ENCODE peak calls at places on chromosomes 12 and 14, in five cellular contexts. K is NCI-H1092 treated with DMSO at 0.1 percent for 48 hours; I is NCI-H510A; Q is mesendoderm; M is central memory CD4-positive, alpha-beta T cell. O is an unnamed sample.

GRCh38 chr12:69388371-69388770 is 28.8 kb downstream of the YEATS4 start:
- DNase-seq in K (no peak), I (no peak), Q (no peak), M (no peak), O (no peak)

GRCh38 chr14:77498120-77498979 is at the start of gene ISM2:
- DNase-seq in K (peak; percentile 49), I (peak; percentile 51), Q (peak; percentile 46), M (no peak), O (peak; percentile 40)

GRCh38 chr12:94149781-94150482 is 1.6 kb downstream of the PLXNC1 start:
- DNase-seq in K (peak; percentile 34), I (no peak), Q (peak; percentile 72), M (no peak), O (no peak)

GRCh38 chr14:47674546-47675238 is 713 bp downstream of the MDGA2 start:
- DNase-seq in K (no peak), I (peak; percentile 14), Q (peak; percentile 55), M (no peak), O (no peak)

GRCh38 chr12:15848606-15849005 is 33.6 kb upstream of the STRAP start:
- DNase-seq in K (no peak), I (no peak), Q (no peak), M (no peak), O (no peak)

GRCh38 chr12:23815810-23816209 is 133.7 kb downstream of the SOX5 start:
- DNase-seq in K (no peak), I (no peak), Q (no peak), M (no peak), O (no peak)

GRCh38 chr12:100666588-100666987 is 93.1 kb downstream of the GAS2L3 start:
- DNase-seq in K (no peak), I (no peak), Q (peak; percentile 51), M (no peak), O (no peak)

GRCh38 chr14:60515244-60515695 is 6.3 kb downstream of the SIX6 start:
- DNase-seq in K (no peak), I (no peak), Q (no peak), M (no peak), O (no peak)

GRCh38 chr12:5739862-5740370 is 205.1 kb downstream of the ANO2 start:
- DNase-seq in K (no peak), I (no peak), Q (no peak), M (no peak), O (peak; percentile 23)

GRCh38 chr12:80186727-80187217 is 87.4 kb downstream of the OTOGL start:
- DNase-seq in K (peak; percentile 19), I (peak; percentile 36), Q (peak; percentile 95), M (peak; percentile 25), O (peak; percentile 12)

GRCh38 chr12:97134495-97134894 is 227.4 kb downstream of the NEDD1 start:
- DNase-seq in K (no peak), I (no peak), Q (peak; percentile 47), M (no peak), O (no peak)

GRCh38 chr12:15978431-15978950 is 67.4 kb downstream of the DERA start:
- DNase-seq in K (no peak), I (no peak), Q (peak; percentile 77), M (no peak), O (no peak)

GRCh38 chr12:120006248-120006975 is 17.4 kb downstream of the BICDL1 start:
- DNase-seq in K (no peak), I (no peak), Q (peak; percentile 80), M (no peak), O (no peak)

GRCh38 chr14:93011650-93012317 is 88.8 kb downstream of the CHGA start:
- DNase-seq in K (peak; percentile 72), I (peak; percentile 85), Q (no peak), M (no peak), O (peak; percentile 64)

GRCh38 chr14:96622926-96623325 is 120.7 kb downstream of the PAPOLA start:
- DNase-seq in K (no peak), I (no peak), Q (no peak), M (no peak), O (no peak)

GRCh38 chr14:83196235-83196634 is 1662.6 kb upstream of the SEL1L start:
- DNase-seq in K (no peak), I (no peak), Q (no peak), M (no peak), O (no peak)

GRCh38 chr12:57459750-57460400 is at the start of gene GLI1:
- DNase-seq in K (no peak), I (no peak), Q (peak; percentile 36), M (no peak), O (no peak)

GRCh38 chr12:96211989-96212388 is 17.8 kb downstream of the ELK3 start:
- DNase-seq in K (no peak), I (no peak), Q (no peak), M (peak; percentile 46), O (no peak)

GRCh38 chr12:70985850-70986249 is 65.3 kb upstream of the PTPRR start:
- DNase-seq in K (no peak), I (no peak), Q (no peak), M (no peak), O (no peak)

GRCh38 chr14:97975960-97976359 is 1178.8 kb downstream of the VRK1 start:
- DNase-seq in K (no peak), I (no peak), Q (no peak), M (no peak), O (no peak)

GRCh38 chr14:70822706-70823185 is 13.4 kb upstream of the MAP3K9 start:
- DNase-seq in K (peak; percentile 20), I (peak; percentile 43), Q (peak; percentile 92), M (no peak), O (no peak)

GRCh38 chr12:100555722-100556121 is 17.8 kb upstream of the GAS2L3 start:
- DNase-seq in K (no peak), I (no peak), Q (no peak), M (no peak), O (no peak)

O was measured in NCI-H187.